ENCODE peak calls at places on chromosomes 7 and 10, in six cellular contexts. One of them, this sample, is unnamed.

GRCh38 chr10:102644646-102645387 is 538 bp downstream of the TRIM8 start:
- DNase-seq in NCI-H345: peak
- DNase-seq in hepatocyte: peak
- DNase-seq in kidney tubule cell: peak
- DNase-seq in EL: peak
- DNase-seq in right atrium auricular region: peak
- DNase-seq in this sample: peak

GRCh38 chr7:151246161-151247015 is 2.1 kb downstream of the SMARCD3 start:
- DNase-seq in NCI-H345: no peak
- DNase-seq in hepatocyte: no peak
- DNase-seq in kidney tubule cell: no peak
- DNase-seq in EL: peak
- DNase-seq in right atrium auricular region: no peak
- DNase-seq in this sample: no peak

GRCh38 chr7:107125475-107125874 is 43.3 kb upstream of the HBP1 start:
- DNase-seq in NCI-H345: peak
- DNase-seq in hepatocyte: no peak
- DNase-seq in kidney tubule cell: no peak
- DNase-seq in EL: no peak
- DNase-seq in right atrium auricular region: no peak
- DNase-seq in this sample: peak

GRCh38 chr10:52314007-52314821 is at the start of gene DKK1:
- DNase-seq in NCI-H345: peak
- DNase-seq in hepatocyte: peak
- DNase-seq in kidney tubule cell: peak
- DNase-seq in EL: peak
- DNase-seq in right atrium auricular region: peak
- DNase-seq in this sample: peak

GRCh38 chr7:134787064-134787463 is 7.6 kb downstream of the CALD1 start:
- DNase-seq in NCI-H345: no peak
- DNase-seq in hepatocyte: no peak
- DNase-seq in kidney tubule cell: no peak
- DNase-seq in EL: peak
- DNase-seq in right atrium auricular region: no peak
- DNase-seq in this sample: no peak

GRCh38 chr7:2968176-2968575 is 75.5 kb downstream of the CARD11 start:
- DNase-seq in NCI-H345: peak
- DNase-seq in hepatocyte: no peak
- DNase-seq in kidney tubule cell: no peak
- DNase-seq in EL: no peak
- DNase-seq in right atrium auricular region: no peak
- DNase-seq in this sample: peak

GRCh38 chr7:94195201-94195600 is 191.0 kb upstream of the BET1 start:
- DNase-seq in NCI-H345: no peak
- DNase-seq in hepatocyte: no peak
- DNase-seq in kidney tubule cell: no peak
- DNase-seq in EL: no peak
- DNase-seq in right atrium auricular region: no peak
- DNase-seq in this sample: no peak

GRCh38 chr7:1358376-1359050 is 100.8 kb downstream of the MICALL2 start:
- DNase-seq in NCI-H345: no peak
- DNase-seq in hepatocyte: no peak
- DNase-seq in kidney tubule cell: no peak
- DNase-seq in EL: no peak
- DNase-seq in right atrium auricular region: no peak
- DNase-seq in this sample: no peak

GRCh38 chr10:50392426-50392825 is 141.1 kb upstream of the ASAH2 start:
- DNase-seq in NCI-H345: no peak
- DNase-seq in hepatocyte: peak
- DNase-seq in kidney tubule cell: no peak
- DNase-seq in EL: no peak
- DNase-seq in right atrium auricular region: no peak
- DNase-seq in this sample: no peak

GRCh38 chr10:113047963-113048781 is 98.1 kb downstream of the TCF7L2 start:
- DNase-seq in NCI-H345: peak
- DNase-seq in hepatocyte: no peak
- DNase-seq in kidney tubule cell: peak
- DNase-seq in EL: no peak
- DNase-seq in right atrium auricular region: no peak
- DNase-seq in this sample: no peak

GRCh38 chr7:371779-372545 is 82.0 kb downstream of the FOXL3 start:
- DNase-seq in NCI-H345: no peak
- DNase-seq in hepatocyte: no peak
- DNase-seq in kidney tubule cell: no peak
- DNase-seq in EL: no peak
- DNase-seq in right atrium auricular region: no peak
- DNase-seq in this sample: no peak

GRCh38 chr10:49171326-49172140 is 16.7 kb downstream of the TMEM273 start:
- DNase-seq in NCI-H345: no peak
- DNase-seq in hepatocyte: no peak
- DNase-seq in kidney tubule cell: no peak
- DNase-seq in EL: no peak
- DNase-seq in right atrium auricular region: no peak
- DNase-seq in this sample: no peak

GRCh38 chr10:132163278-132163765 is 23.4 kb upstream of the DPYSL4 start:
- DNase-seq in NCI-H345: peak
- DNase-seq in hepatocyte: no peak
- DNase-seq in kidney tubule cell: peak
- DNase-seq in EL: peak
- DNase-seq in right atrium auricular region: no peak
- DNase-seq in this sample: no peak

GRCh38 chr10:110040767-110041478 is 33.1 kb downstream of the ADD3 start:
- DNase-seq in NCI-H345: no peak
- DNase-seq in hepatocyte: no peak
- DNase-seq in kidney tubule cell: peak
- DNase-seq in EL: peak
- DNase-seq in right atrium auricular region: no peak
- DNase-seq in this sample: no peak

GRCh38 chr10:73717564-73717963 is 19.7 kb upstream of the AGAP5 start:
- DNase-seq in NCI-H345: no peak
- DNase-seq in hepatocyte: no peak
- DNase-seq in kidney tubule cell: no peak
- DNase-seq in EL: no peak
- DNase-seq in right atrium auricular region: no peak
- DNase-seq in this sample: no peak

GRCh38 chr7:150955519-150956394 is 22.4 kb downstream of the KCNH2 start:
- DNase-seq in NCI-H345: no peak
- DNase-seq in hepatocyte: peak
- DNase-seq in kidney tubule cell: no peak
- DNase-seq in EL: no peak
- DNase-seq in right atrium auricular region: no peak
- DNase-seq in this sample: peak

GRCh38 chr7:84136809-84137208 is 57.8 kb downstream of the SEMA3A start:
- DNase-seq in NCI-H345: no peak
- DNase-seq in hepatocyte: no peak
- DNase-seq in kidney tubule cell: no peak
- DNase-seq in EL: no peak
- DNase-seq in right atrium auricular region: no peak
- DNase-seq in this sample: no peak

GRCh38 chr10:126844406-126844805 is 60.8 kb upstream of the DOCK1 start:
- DNase-seq in NCI-H345: no peak
- DNase-seq in hepatocyte: peak
- DNase-seq in kidney tubule cell: peak
- DNase-seq in EL: no peak
- DNase-seq in right atrium auricular region: no peak
- DNase-seq in this sample: no peak

GRCh38 chr7:158975526-158976467 is 119.4 kb downstream of the DYNC2I1 start:
- DNase-seq in NCI-H345: peak
- DNase-seq in hepatocyte: no peak
- DNase-seq in kidney tubule cell: no peak
- DNase-seq in EL: no peak
- DNase-seq in right atrium auricular region: no peak
- DNase-seq in this sample: peak

GRCh38 chr7:56810466-56810865 is 321.8 kb downstream of the ZNF479 start:
- DNase-seq in NCI-H345: no peak
- DNase-seq in hepatocyte: no peak
- DNase-seq in kidney tubule cell: no peak
- DNase-seq in EL: no peak
- DNase-seq in right atrium auricular region: no peak
- DNase-seq in this sample: no peak

GRCh38 chr7:156836443-156836842 is 56.5 kb downstream of the LMBR1 start:
- DNase-seq in NCI-H345: no peak
- DNase-seq in hepatocyte: no peak
- DNase-seq in kidney tubule cell: peak
- DNase-seq in EL: no peak
- DNase-seq in right atrium auricular region: no peak
- DNase-seq in this sample: no peak

GRCh38 chr7:47943676-47944474 is 4.4 kb downstream of the PKD1L1 start:
- DNase-seq in NCI-H345: no peak
- DNase-seq in hepatocyte: no peak
- DNase-seq in kidney tubule cell: peak
- DNase-seq in EL: peak
- DNase-seq in right atrium auricular region: no peak
- DNase-seq in this sample: no peak

GRCh38 chr10:116660860-116661259 is 40.1 kb downstream of the PNLIPRP2 start:
- DNase-seq in NCI-H345: no peak
- DNase-seq in hepatocyte: no peak
- DNase-seq in kidney tubule cell: no peak
- DNase-seq in EL: no peak
- DNase-seq in right atrium auricular region: no peak
- DNase-seq in this sample: no peak

GRCh38 chr10:58266003-58266825 is 1.5 kb downstream of the IPMK start:
- DNase-seq in NCI-H345: no peak
- DNase-seq in hepatocyte: peak
- DNase-seq in kidney tubule cell: peak
- DNase-seq in EL: peak
- DNase-seq in right atrium auricular region: no peak
- DNase-seq in this sample: no peak

GRCh38 chr10:122050316-122050715 is 61.4 kb downstream of the TACC2 start:
- DNase-seq in NCI-H345: no peak
- DNase-seq in hepatocyte: peak
- DNase-seq in kidney tubule cell: no peak
- DNase-seq in EL: no peak
- DNase-seq in right atrium auricular region: no peak
- DNase-seq in this sample: no peak